ENCODE peak calls at places on chromosome 1, in ten cellular contexts. T is GM23248; G is skeletal muscle cell; E is caudate nucleus; P is hypothalamus; L is activated CD4-positive, alpha-beta T cell treated with anti-CD3 and anti-CD28 coated beads, Interleukin-2, amount 50 U/mL, for 1 hour; U is NCI-H2171; C is lower leg skin; N is colonic mucosa; H is foreskin fibroblast. Y is an unnamed sample.

GRCh38 chr1:55146781-55147180 is 68.4 kb downstream of the USP24 start:
- DNase-seq in T (peak; percentile 20), G (no peak), E (no peak), P (no peak), L (no peak), U (no peak), C (no peak), N (peak; percentile 41), H (no peak), Y (peak; percentile 24)

GRCh38 chr1:179545316-179545715 is 30.4 kb downstream of the NPHS2 start:
- DNase-seq in T (no peak), G (no peak), E (no peak), P (no peak), L (no peak), U (no peak), C (no peak), N (no peak), H (no peak), Y (no peak)

GRCh38 chr1:105830614-105831146 is 1225.8 kb upstream of the PRMT6 start:
- DNase-seq in T (no peak), G (no peak), E (no peak), P (no peak), L (no peak), U (no peak), C (no peak), N (no peak), H (no peak), Y (no peak)

GRCh38 chr1:240245629-240246020 is 153.9 kb downstream of the FMN2 start:
- DNase-seq in T (peak; percentile 69), G (no peak), E (no peak), P (no peak), L (no peak), U (no peak), C (no peak), N (no peak), H (no peak), Y (no peak)

GRCh38 chr1:40372658-40373322 is 737 bp upstream of the SMAP2 start:
- DNase-seq in T (no peak), G (no peak), E (no peak), P (no peak), L (no peak), U (peak; percentile 37), C (no peak), N (no peak), H (no peak), Y (no peak)

GRCh38 chr1:234987415-234988159 is 141.1 kb downstream of the TOMM20 start:
- DNase-seq in T (peak; percentile 84), G (peak; percentile 72), E (no peak), P (no peak), L (no peak), U (no peak), C (peak; percentile 85), N (peak; percentile 57), H (peak; percentile 73), Y (peak; percentile 82)

GRCh38 chr1:53459321-53460175 is at the start of gene DMRTB1:
- DNase-seq in T (no peak), G (no peak), E (no peak), P (no peak), L (no peak), U (no peak), C (no peak), N (no peak), H (no peak), Y (no peak)

GRCh38 chr1:167427843-167428242 is 90.5 kb downstream of the CD247 start:
- DNase-seq in T (peak; percentile 51), G (no peak), E (no peak), P (no peak), L (no peak), U (peak; percentile 23), C (no peak), N (no peak), H (peak; percentile 28), Y (no peak)

GRCh38 chr1:79781261-79781660 is 774.7 kb upstream of the ADGRL4 start:
- DNase-seq in T (peak; percentile 59), G (no peak), E (no peak), P (no peak), L (no peak), U (no peak), C (no peak), N (no peak), H (peak; percentile 2), Y (no peak)

GRCh38 chr1:186054013-186054412 is 319.8 kb downstream of the HMCN1 start:
- DNase-seq in T (no peak), G (no peak), E (no peak), P (no peak), L (no peak), U (no peak), C (no peak), N (no peak), H (no peak), Y (no peak)

GRCh38 chr1:14363707-14364413 is 234.6 kb upstream of the KAZN start:
- DNase-seq in T (peak; percentile 30), G (no peak), E (no peak), P (no peak), L (no peak), U (no peak), C (no peak), N (no peak), H (no peak), Y (no peak)

Y was measured in heart right ventricle.